ENCODE peak calls at places on chromosomes 3 and 15, in four cellular contexts. One of them, this sample, is unnamed.

GRCh38 chr3:45446706-45447105 is 58.3 kb downstream of the LARS2 start:
- DNase-seq in WTC11: no peak
- DNase-seq in GM12878: no peak
- DNase-seq in HepG2: no peak
- DNase-seq in this sample: no peak

GRCh38 chr15:60326824-60327654 is 70.7 kb downstream of the ANXA2 start:
- DNase-seq in WTC11: no peak
- DNase-seq in GM12878: no peak
- DNase-seq in HepG2: peak
- DNase-seq in this sample: peak

GRCh38 chr3:187912007-187912406 is 166.7 kb upstream of the BCL6 start:
- DNase-seq in WTC11: no peak
- DNase-seq in GM12878: no peak
- DNase-seq in HepG2: no peak
- DNase-seq in this sample: no peak

GRCh38 chr15:89401636-89402252 is 67.1 kb upstream of the POLG start:
- DNase-seq in WTC11: no peak
- DNase-seq in GM12878: no peak
- DNase-seq in HepG2: no peak
- DNase-seq in this sample: no peak

GRCh38 chr3:184320099-184320445 is 5.7 kb downstream of the EIF4G1 start:
- DNase-seq in WTC11: no peak
- DNase-seq in GM12878: no peak
- DNase-seq in HepG2: peak
- DNase-seq in this sample: no peak

GRCh38 chr3:46297658-46298423 is 55.6 kb downstream of the CCR3 start:
- DNase-seq in WTC11: no peak
- DNase-seq in GM12878: no peak
- DNase-seq in HepG2: no peak
- DNase-seq in this sample: no peak

GRCh38 chr3:190883973-190884832 is 21.7 kb upstream of the GMNC start:
- DNase-seq in WTC11: peak
- DNase-seq in GM12878: no peak
- DNase-seq in HepG2: peak
- DNase-seq in this sample: peak

GRCh38 chr3:95246413-95246812 is 1183.6 kb downstream of the NSUN3 start:
- DNase-seq in WTC11: no peak
- DNase-seq in GM12878: no peak
- DNase-seq in HepG2: no peak
- DNase-seq in this sample: no peak

GRCh38 chr3:186220365-186220764 is 111.5 kb upstream of the ETV5 start:
- DNase-seq in WTC11: no peak
- DNase-seq in GM12878: no peak
- DNase-seq in HepG2: no peak
- DNase-seq in this sample: no peak

GRCh38 chr3:197802505-197803459 is 11.7 kb downstream of the LRCH3 start:
- DNase-seq in WTC11: no peak
- DNase-seq in GM12878: no peak
- DNase-seq in HepG2: no peak
- DNase-seq in this sample: no peak

GRCh38 chr3:121630355-121630754 is 30.3 kb downstream of the HCLS1 start:
- DNase-seq in WTC11: no peak
- DNase-seq in GM12878: no peak
- DNase-seq in HepG2: no peak
- DNase-seq in this sample: no peak

GRCh38 chr3:62246094-62246493 is 127.3 kb downstream of the FEZF2 start:
- DNase-seq in WTC11: no peak
- DNase-seq in GM12878: no peak
- DNase-seq in HepG2: no peak
- DNase-seq in this sample: no peak

GRCh38 chr15:70491183-70491621 is 272.2 kb downstream of the UACA start:
- DNase-seq in WTC11: no peak
- DNase-seq in GM12878: no peak
- DNase-seq in HepG2: no peak
- DNase-seq in this sample: no peak

GRCh38 chr15:63586790-63587189 is 10.4 kb upstream of the FBXL22 start:
- DNase-seq in WTC11: peak
- DNase-seq in GM12878: no peak
- DNase-seq in HepG2: no peak
- DNase-seq in this sample: no peak

GRCh38 chr3:58324675-58325390 is 7.9 kb upstream of the PXK start:
- DNase-seq in WTC11: no peak
- DNase-seq in GM12878: no peak
- DNase-seq in HepG2: no peak
- DNase-seq in this sample: no peak

GRCh38 chr3:148903022-148903442 is 37.9 kb downstream of the CPA3 start:
- DNase-seq in WTC11: no peak
- DNase-seq in GM12878: no peak
- DNase-seq in HepG2: no peak
- DNase-seq in this sample: no peak

GRCh38 chr15:82979726-82980125 is 6.3 kb upstream of the RAMAC start:
- DNase-seq in WTC11: no peak
- DNase-seq in GM12878: no peak
- DNase-seq in HepG2: no peak
- DNase-seq in this sample: no peak

GRCh38 chr15:73233623-73234022 is 135.1 kb downstream of the HCN4 start:
- DNase-seq in WTC11: no peak
- DNase-seq in GM12878: no peak
- DNase-seq in HepG2: no peak
- DNase-seq in this sample: no peak

GRCh38 chr3:2870714-2871353 is 239.3 kb downstream of the IL5RA start:
- DNase-seq in WTC11: no peak
- DNase-seq in GM12878: no peak
- DNase-seq in HepG2: no peak
- DNase-seq in this sample: no peak

GRCh38 chr3:136792931-136793330 is 26.0 kb upstream of the SLC35G2 start:
- DNase-seq in WTC11: no peak
- DNase-seq in GM12878: no peak
- DNase-seq in HepG2: no peak
- DNase-seq in this sample: no peak

GRCh38 chr15:91948001-91948608 is 94.6 kb downstream of the SLCO3A1 start:
- DNase-seq in WTC11: peak
- DNase-seq in GM12878: no peak
- DNase-seq in HepG2: no peak
- DNase-seq in this sample: no peak

GRCh38 chr3:177201707-177202397 is 4.6 kb upstream of the TBL1XR1 start:
- DNase-seq in WTC11: no peak
- DNase-seq in GM12878: peak
- DNase-seq in HepG2: no peak
- DNase-seq in this sample: no peak

GRCh38 chr3:58184982-58185360 is 25.8 kb downstream of the DNASE1L3 start:
- DNase-seq in WTC11: no peak
- DNase-seq in GM12878: no peak
- DNase-seq in HepG2: no peak
- DNase-seq in this sample: no peak

GRCh38 chr3:133089906-133090305 is 51.7 kb downstream of the TMEM108 start:
- DNase-seq in WTC11: no peak
- DNase-seq in GM12878: no peak
- DNase-seq in HepG2: no peak
- DNase-seq in this sample: no peak

GRCh38 chr3:79424811-79425210 is 343.0 kb downstream of the ROBO1 start:
- DNase-seq in WTC11: no peak
- DNase-seq in GM12878: no peak
- DNase-seq in HepG2: no peak
- DNase-seq in this sample: no peak

GRCh38 chr3:172946061-172946460 is 195.0 kb downstream of the SPATA16 start:
- DNase-seq in WTC11: no peak
- DNase-seq in GM12878: no peak
- DNase-seq in HepG2: no peak
- DNase-seq in this sample: no peak

GRCh38 chr3:124034016-124034808 is 42.3 kb upstream of the ROPN1 start:
- DNase-seq in WTC11: no peak
- DNase-seq in GM12878: no peak
- DNase-seq in HepG2: no peak
- DNase-seq in this sample: peak

GRCh38 chr15:101614001-101614585 is 38.1 kb downstream of the TM2D3 start:
- DNase-seq in WTC11: no peak
- DNase-seq in GM12878: no peak
- DNase-seq in HepG2: no peak
- DNase-seq in this sample: no peak

GRCh38 chr15:59191855-59192237 is 14.8 kb upstream of the LDHAL6B start:
- DNase-seq in WTC11: no peak
- DNase-seq in GM12878: no peak
- DNase-seq in HepG2: no peak
- DNase-seq in this sample: no peak

GRCh38 chr3:100725935-100726334 is 16.6 kb downstream of the TFG start:
- DNase-seq in WTC11: no peak
- DNase-seq in GM12878: no peak
- DNase-seq in HepG2: peak
- DNase-seq in this sample: no peak

GRCh38 chr3:123068227-123069020 is 1.6 kb downstream of the PDIA5 start:
- DNase-seq in WTC11: peak
- DNase-seq in GM12878: no peak
- DNase-seq in HepG2: peak
- DNase-seq in this sample: peak

GRCh38 chr15:42495361-42496212 is at the start of gene SNAP23:
- DNase-seq in WTC11: peak
- DNase-seq in GM12878: peak
- DNase-seq in HepG2: peak
- DNase-seq in this sample: peak

GRCh38 chr15:25852696-25853524 is 10.2 kb downstream of the ATP10A start:
- DNase-seq in WTC11: no peak
- DNase-seq in GM12878: no peak
- DNase-seq in HepG2: no peak
- DNase-seq in this sample: no peak

GRCh38 chr3:127209155-127209839 is 16.4 kb downstream of the PRR23E start:
- DNase-seq in WTC11: no peak
- DNase-seq in GM12878: no peak
- DNase-seq in HepG2: no peak
- DNase-seq in this sample: no peak

DNA sequence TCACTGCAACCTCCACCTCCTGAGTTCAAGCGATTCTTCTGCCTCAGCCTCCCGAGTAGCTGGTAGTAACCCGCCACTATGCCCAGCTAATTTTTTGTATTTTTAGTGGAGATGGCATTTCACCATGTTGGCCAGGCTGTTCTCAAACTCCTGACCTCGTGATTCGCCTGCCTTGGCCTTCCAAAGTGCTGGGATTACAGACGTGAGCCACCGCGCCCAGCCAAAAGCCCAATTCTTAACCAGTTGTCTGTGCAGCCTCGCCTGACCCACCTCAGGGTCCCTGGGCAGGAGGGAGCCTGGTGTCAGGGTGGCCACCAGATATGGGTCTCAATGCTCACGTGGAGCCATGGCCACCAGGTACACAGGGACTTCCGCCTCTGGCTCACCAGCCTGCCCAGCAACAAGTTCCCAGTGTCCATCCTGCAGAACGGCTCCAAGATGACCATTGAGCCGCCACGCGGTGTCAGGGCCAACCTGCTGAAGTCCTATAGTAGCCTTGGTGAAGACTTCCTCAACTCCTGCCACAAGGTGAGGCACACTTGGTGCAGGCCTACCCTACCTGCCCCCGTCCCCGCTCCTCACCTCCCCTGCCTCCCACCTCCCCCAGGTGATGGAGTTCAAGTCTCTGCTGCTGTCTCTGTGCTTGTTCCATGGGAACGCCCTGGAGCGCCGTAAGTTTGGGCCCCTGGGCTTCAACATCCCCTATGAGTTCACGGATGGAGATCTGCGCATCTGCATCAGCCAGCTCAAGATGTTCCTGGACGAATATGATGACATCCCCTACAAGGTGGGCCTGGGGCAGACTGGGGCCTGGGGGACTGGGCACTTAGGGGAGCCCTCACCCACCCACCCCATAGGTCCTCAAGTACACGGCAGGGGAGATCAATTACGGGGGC is 48.6 kb downstream of the SEMA3G start:
- DNase-seq in WTC11: no peak
- DNase-seq in GM12878: no peak
- DNase-seq in HepG2: no peak
- DNase-seq in this sample: no peak
- TF ChIP-seq CBFB in WTC11: no peak
- TF ChIP-seq CBFB in GM12878: no peak
- TF ChIP-seq CBFB in HepG2: no peak
- TF ChIP-seq CBFB in this sample: no peak

GRCh38 chr3:17195192-17195611 is 310.4 kb downstream of the PLCL2 start:
- DNase-seq in WTC11: no peak
- DNase-seq in GM12878: peak
- DNase-seq in HepG2: no peak
- DNase-seq in this sample: no peak
- TF ChIP-seq CBFB in WTC11: no peak
- TF ChIP-seq CBFB in GM12878: peak
- TF ChIP-seq CBFB in HepG2: no peak
- TF ChIP-seq CBFB in this sample: no peak

GRCh38 chr15:56783857-56784661 is 50.8 kb upstream of the ZNF280D start:
- DNase-seq in WTC11: no peak
- DNase-seq in GM12878: no peak
- DNase-seq in HepG2: no peak
- DNase-seq in this sample: no peak

GRCh38 chr15:56783156-56783856 is 50.0 kb upstream of the ZNF280D start:
- DNase-seq in WTC11: no peak
- DNase-seq in GM12878: no peak
- DNase-seq in HepG2: no peak
- DNase-seq in this sample: peak

GRCh38 chr15:56782306-56782705 is 49.0 kb upstream of the ZNF280D start:
- DNase-seq in WTC11: no peak
- DNase-seq in GM12878: no peak
- DNase-seq in HepG2: no peak
- DNase-seq in this sample: no peak

GRCh38 chr15:56788359-56788758 is 55.0 kb upstream of the ZNF280D start:
- DNase-seq in WTC11: no peak
- DNase-seq in GM12878: no peak
- DNase-seq in HepG2: no peak
- DNase-seq in this sample: no peak

GRCh38 chr15:56786966-56787365 is 53.7 kb upstream of the ZNF280D start:
- DNase-seq in WTC11: no peak
- DNase-seq in GM12878: no peak
- DNase-seq in HepG2: no peak
- DNase-seq in this sample: no peak
- TF ChIP-seq CBFB in WTC11: no peak
- TF ChIP-seq CBFB in GM12878: peak
- TF ChIP-seq CBFB in HepG2: no peak
- TF ChIP-seq CBFB in this sample: no peak

DNA sequence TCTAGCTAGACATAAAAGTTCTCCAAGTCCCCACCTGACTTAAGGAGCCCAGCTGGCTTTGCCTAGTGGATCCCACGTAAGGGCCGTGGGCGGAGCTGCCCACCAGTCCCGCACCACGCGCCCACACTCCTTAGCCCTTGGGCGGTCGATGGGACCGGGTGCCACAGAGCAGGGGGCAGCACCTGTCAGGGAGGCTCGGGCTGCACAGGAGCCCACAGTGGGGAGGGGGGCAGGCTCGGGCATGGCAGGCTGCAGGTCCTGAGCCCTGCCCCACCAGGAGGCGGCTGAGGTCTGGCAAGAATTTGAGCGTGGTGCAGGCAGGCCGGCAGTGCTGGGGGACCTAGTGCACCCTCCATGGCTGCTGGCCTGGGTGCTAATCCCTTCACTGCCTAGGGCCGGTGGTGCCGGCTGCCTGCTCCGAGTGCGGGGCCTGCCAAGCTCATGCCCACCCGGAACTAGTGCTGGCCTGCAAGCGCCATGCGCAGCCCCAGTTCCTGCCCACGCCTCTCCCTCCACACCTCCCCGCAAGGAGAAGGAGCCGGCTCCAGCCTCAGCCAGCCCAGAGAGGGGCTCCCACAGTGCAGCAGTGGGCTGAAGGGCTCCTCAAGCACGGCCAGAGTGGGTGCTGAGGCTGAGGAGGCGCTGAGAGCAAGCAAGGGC is 78.7 kb downstream of the SLC6A1 start:
- DNase-seq in WTC11: no peak
- DNase-seq in GM12878: no peak
- DNase-seq in HepG2: no peak
- DNase-seq in this sample: no peak
- TF ChIP-seq CBFB in WTC11: no peak
- TF ChIP-seq CBFB in GM12878: no peak
- TF ChIP-seq CBFB in HepG2: no peak
- TF ChIP-seq CBFB in this sample: no peak

GRCh38 chr3:111936191-111936841 is 42.5 kb upstream of the ABHD10 start:
- DNase-seq in WTC11: no peak
- DNase-seq in GM12878: no peak
- DNase-seq in HepG2: no peak
- DNase-seq in this sample: no peak
- TF ChIP-seq CBFB in WTC11: no peak
- TF ChIP-seq CBFB in GM12878: no peak
- TF ChIP-seq CBFB in HepG2: no peak
- TF ChIP-seq CBFB in this sample: no peak